ENCODE peak calls at places on chromosomes 4 and X, in four cellular contexts. One of them, this sample, is unnamed.

GRCh38 chr4:100278567-100278966 is 88.3 kb upstream of the DDIT4L start:
- DNase-seq in Peyer's patch: no peak
- DNase-seq in brain microvascular endothelial cell: no peak
- DNase-seq in cardiac muscle cell: no peak
- DNase-seq in this sample: no peak

GRCh38 chr4:123555500-123556273 is 159.1 kb downstream of the SPRY1 start:
- DNase-seq in Peyer's patch: peak; percentile 81
- DNase-seq in brain microvascular endothelial cell: peak; percentile 95
- DNase-seq in cardiac muscle cell: peak; percentile 60
- DNase-seq in this sample: no peak

GRCh38 chr4:6761540-6762243 is 20.8 kb upstream of the KIAA0232 start:
- DNase-seq in Peyer's patch: no peak
- DNase-seq in brain microvascular endothelial cell: no peak
- DNase-seq in cardiac muscle cell: no peak
- DNase-seq in this sample: no peak

GRCh38 chr4:52173470-52174055 is 122.5 kb downstream of the SPATA18 start:
- DNase-seq in Peyer's patch: no peak
- DNase-seq in brain microvascular endothelial cell: no peak
- DNase-seq in cardiac muscle cell: no peak
- DNase-seq in this sample: no peak

GRCh38 chrX:154349359-154349935 is 25.0 kb downstream of the FLNA start:
- DNase-seq in Peyer's patch: no peak
- DNase-seq in brain microvascular endothelial cell: no peak
- DNase-seq in cardiac muscle cell: peak; percentile 0
- DNase-seq in this sample: peak; percentile 6

GRCh38 chrX:20514358-20514757 is 247.6 kb upstream of the RPS6KA3 start:
- DNase-seq in Peyer's patch: no peak
- DNase-seq in brain microvascular endothelial cell: peak; percentile 80
- DNase-seq in cardiac muscle cell: no peak
- DNase-seq in this sample: no peak

GRCh38 chr4:25433966-25434667 is 57.1 kb downstream of the ANAPC4 start:
- DNase-seq in Peyer's patch: no peak
- DNase-seq in brain microvascular endothelial cell: no peak
- DNase-seq in cardiac muscle cell: no peak
- DNase-seq in this sample: no peak

GRCh38 chr4:52715255-52715897 is 35.8 kb downstream of the ERVMER34-1 start:
- DNase-seq in Peyer's patch: no peak
- DNase-seq in brain microvascular endothelial cell: no peak
- DNase-seq in cardiac muscle cell: no peak
- DNase-seq in this sample: no peak

GRCh38 chrX:76109654-76110053 is 63.2 kb upstream of the PBDC1 start:
- DNase-seq in Peyer's patch: no peak
- DNase-seq in brain microvascular endothelial cell: no peak
- DNase-seq in cardiac muscle cell: no peak
- DNase-seq in this sample: no peak

GRCh38 chrX:10156199-10157031 is at the start of gene CLCN4:
- DNase-seq in Peyer's patch: no peak
- DNase-seq in brain microvascular endothelial cell: peak; percentile 11
- DNase-seq in cardiac muscle cell: peak; percentile 76
- DNase-seq in this sample: peak; percentile 77

GRCh38 chr4:89438102-89438831 is 130.7 kb upstream of the GPRIN3 start:
- DNase-seq in Peyer's patch: no peak
- DNase-seq in brain microvascular endothelial cell: peak; percentile 4
- DNase-seq in cardiac muscle cell: peak; percentile 58
- DNase-seq in this sample: peak; percentile 41

DNA sequence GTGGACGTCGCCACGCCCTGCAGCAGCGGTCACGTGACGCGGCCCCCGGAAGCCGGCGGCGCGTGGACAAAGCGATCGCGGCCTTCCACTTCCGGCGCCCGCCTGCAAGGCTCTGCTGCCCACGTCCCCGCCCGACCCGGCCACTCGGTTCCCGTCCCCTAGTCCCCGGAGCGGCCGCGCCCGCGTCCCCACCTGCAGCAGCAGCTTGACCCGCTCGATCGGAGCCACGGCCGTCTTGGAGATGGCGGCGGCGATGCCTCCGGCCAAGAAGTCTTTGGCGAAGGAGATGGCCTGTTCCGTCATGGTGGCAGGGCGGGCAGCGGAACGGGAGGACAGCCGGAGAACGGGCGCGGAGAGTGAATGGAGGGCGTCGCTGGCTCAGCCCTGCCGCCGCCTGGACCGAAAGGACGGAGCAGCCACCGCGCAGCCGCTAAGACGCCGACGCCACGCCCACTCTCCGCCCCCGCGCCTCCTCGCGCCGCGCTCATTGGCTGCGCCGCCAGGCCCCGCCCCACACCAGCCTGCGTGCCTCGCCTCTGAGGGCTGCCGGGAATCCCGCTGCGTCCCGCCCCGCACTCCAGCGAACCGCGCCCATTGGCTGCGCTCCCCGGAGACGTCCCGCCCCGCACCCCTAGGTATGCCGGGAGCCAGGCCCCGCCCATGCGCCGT is at the start of gene SLC25A6:
- DNase-seq in Peyer's patch: peak; percentile 100
- DNase-seq in brain microvascular endothelial cell: peak; percentile 96
- DNase-seq in cardiac muscle cell: peak; percentile 99
- DNase-seq in this sample: peak; percentile 100
- TF ChIP-seq CTCF in Peyer's patch: peak; percentile 43
- TF ChIP-seq CTCF in brain microvascular endothelial cell: peak; percentile 6
- TF ChIP-seq CTCF in cardiac muscle cell: peak; percentile 2
- TF ChIP-seq CTCF in this sample: no peak

GRCh38 chr4:2925931-2926860 is 37.0 kb downstream of the NOP14 start:
- DNase-seq in Peyer's patch: peak; percentile 42
- DNase-seq in brain microvascular endothelial cell: no peak
- DNase-seq in cardiac muscle cell: no peak
- DNase-seq in this sample: no peak

GRCh38 chr4:2929469-2929868 is 33.7 kb downstream of the NOP14 start:
- DNase-seq in Peyer's patch: peak; percentile 37
- DNase-seq in brain microvascular endothelial cell: no peak
- DNase-seq in cardiac muscle cell: no peak
- DNase-seq in this sample: no peak

GRCh38 chr4:2927016-2927695 is 36.0 kb downstream of the NOP14 start:
- DNase-seq in Peyer's patch: peak; percentile 30
- DNase-seq in brain microvascular endothelial cell: no peak
- DNase-seq in cardiac muscle cell: no peak
- DNase-seq in this sample: no peak

GRCh38 chr4:2928242-2929155 is 34.7 kb downstream of the NOP14 start:
- DNase-seq in Peyer's patch: peak; percentile 42
- DNase-seq in brain microvascular endothelial cell: no peak
- DNase-seq in cardiac muscle cell: no peak
- DNase-seq in this sample: no peak

DNA sequence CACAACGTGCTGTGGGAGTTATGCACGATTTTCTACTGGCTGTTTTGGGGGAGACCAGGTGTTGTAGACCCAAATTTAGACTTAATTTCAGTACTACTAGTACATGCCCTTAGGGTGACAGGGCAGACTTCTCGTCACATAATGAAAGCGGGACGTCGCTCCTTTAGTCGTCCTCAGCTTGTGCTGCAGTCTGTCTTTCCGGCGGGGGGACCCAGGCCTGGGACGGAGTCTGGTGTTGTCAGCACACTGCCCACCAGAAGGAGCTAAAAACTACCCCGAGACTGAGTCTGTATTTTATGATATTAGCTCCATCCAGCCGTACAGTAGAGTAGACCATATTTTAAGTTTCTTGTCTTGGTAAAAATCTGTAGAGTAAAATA is 35.5 kb downstream of the NOP14 start:
- DNase-seq in Peyer's patch: peak; percentile 15
- DNase-seq in brain microvascular endothelial cell: no peak
- DNase-seq in cardiac muscle cell: no peak
- DNase-seq in this sample: no peak
- TF ChIP-seq CTCF in Peyer's patch: no peak
- TF ChIP-seq CTCF in brain microvascular endothelial cell: no peak
- TF ChIP-seq CTCF in cardiac muscle cell: no peak
- TF ChIP-seq CTCF in this sample: no peak

GRCh38 chr4:56050584-56050983 is 101.8 kb downstream of the CEP135 start:
- DNase-seq in Peyer's patch: no peak
- DNase-seq in brain microvascular endothelial cell: no peak
- DNase-seq in cardiac muscle cell: no peak
- DNase-seq in this sample: no peak

GRCh38 chr4:56051710-56052075 is 102.9 kb downstream of the CEP135 start:
- DNase-seq in Peyer's patch: no peak
- DNase-seq in brain microvascular endothelial cell: no peak
- DNase-seq in cardiac muscle cell: no peak
- DNase-seq in this sample: no peak

GRCh38 chr4:56051049-56051709 is 102.4 kb downstream of the CEP135 start:
- DNase-seq in Peyer's patch: no peak
- DNase-seq in brain microvascular endothelial cell: no peak
- DNase-seq in cardiac muscle cell: no peak
- DNase-seq in this sample: no peak

GRCh38 chr4:56048621-56049427 is 100.1 kb downstream of the CEP135 start:
- DNase-seq in Peyer's patch: peak; percentile 79
- DNase-seq in brain microvascular endothelial cell: peak; percentile 30
- DNase-seq in cardiac muscle cell: peak; percentile 86
- DNase-seq in this sample: peak; percentile 88

GRCh38 chr4:56049428-56050212 is 100.9 kb downstream of the CEP135 start:
- DNase-seq in Peyer's patch: peak; percentile 62
- DNase-seq in brain microvascular endothelial cell: peak; percentile 10
- DNase-seq in cardiac muscle cell: peak; percentile 55
- DNase-seq in this sample: peak; percentile 70
- TF ChIP-seq CTCF in Peyer's patch: no peak
- TF ChIP-seq CTCF in brain microvascular endothelial cell: no peak
- TF ChIP-seq CTCF in cardiac muscle cell: no peak
- TF ChIP-seq CTCF in this sample: no peak

GRCh38 chr4:77433102-77433733 is 172.4 kb upstream of the CXCL13 start:
- DNase-seq in Peyer's patch: no peak
- DNase-seq in brain microvascular endothelial cell: peak; percentile 51
- DNase-seq in cardiac muscle cell: peak; percentile 75
- DNase-seq in this sample: no peak
- TF ChIP-seq CTCF in Peyer's patch: peak; percentile 79
- TF ChIP-seq CTCF in brain microvascular endothelial cell: peak; percentile 64
- TF ChIP-seq CTCF in cardiac muscle cell: peak; percentile 48
- TF ChIP-seq CTCF in this sample: peak; percentile 72

GRCh38 chrX:83771664-83772063 is 89.3 kb upstream of the CYLC1 start:
- DNase-seq in Peyer's patch: no peak
- DNase-seq in brain microvascular endothelial cell: no peak
- DNase-seq in cardiac muscle cell: peak; percentile 3
- DNase-seq in this sample: no peak
- TF ChIP-seq CTCF in Peyer's patch: no peak
- TF ChIP-seq CTCF in brain microvascular endothelial cell: no peak
- TF ChIP-seq CTCF in cardiac muscle cell: no peak
- TF ChIP-seq CTCF in this sample: no peak